ENCODE peak calls at places on chromosomes 11 and 22, in seven cellular contexts. Y is fibroblast of lung, P is endothelial cell of umbilical vein, E is HCT116, N is mammary epithelial cell, T is neural progenitor cell, V is keratinocyte. M is an unnamed sample. For H4K20me1, the result is how much of the 10 kb centered on the place peaks cover.

GRCh38 chr11:73950869-73951710 is at the start of gene DNAJB13:
- DNase-seq in Y (peak), N (peak), V (no peak), P (peak), T (peak), E (peak), M (peak)

GRCh38 chr11:62482753-62483152 is 63.9 kb downstream of the AHNAK start:
- DNase-seq in N (no peak), P (no peak), Y (no peak), T (no peak), V (no peak), E (no peak), M (no peak)

GRCh38 chr11:2002042-2002776 is 4.6 kb upstream of the H19 start:
- DNase-seq in E (no peak), T (no peak), Y (no peak), V (no peak), N (no peak), P (no peak), M (no peak)

GRCh38 chr11:119389611-119390254 is 8.2 kb upstream of the USP2 start:
- DNase-seq in N (no peak), E (no peak), T (peak), P (no peak), Y (no peak), V (no peak), M (peak)

GRCh38 chr11:1120532-1121342 is 37.0 kb upstream of the MUC5AC start:
- DNase-seq in Y (no peak), P (no peak), N (no peak), E (no peak), V (no peak), T (no peak), M (no peak)

GRCh38 chr11:44493383-44493782 is 72.1 kb upstream of the CD82 start:
- DNase-seq in T (no peak), E (no peak), N (no peak), Y (no peak), V (no peak), P (no peak), M (no peak)

GRCh38 chr22:45544588-45545170 is 42.0 kb downstream of the FBLN1 start:
- DNase-seq in V (no peak), N (peak), P (no peak), Y (peak), E (no peak), T (no peak), M (no peak)

GRCh38 chr22:46105494-46106278 is 44.6 kb upstream of the PPARA start:
- DNase-seq in P (no peak), V (no peak), E (no peak), N (peak), T (no peak), Y (peak), M (no peak)

GRCh38 chr11:2528301-2529050 is 83.7 kb downstream of the KCNQ1 start:
- DNase-seq in Y (no peak), E (no peak), N (no peak), P (no peak), T (no peak), V (no peak), M (no peak)

GRCh38 chr11:8060801-8061554 is 20.0 kb upstream of the TUB start:
- DNase-seq in N (peak), T (no peak), V (no peak), E (no peak), P (no peak), Y (peak), M (no peak)

GRCh38 chr22:40178417-40179409 is 988 bp downstream of the TNRC6B start:
- DNase-seq in E (no peak), Y (peak), N (no peak), P (peak), V (no peak), T (peak), M (peak)

GRCh38 chr11:1852885-1853284 is at the start of gene LSP1:
- DNase-seq in N (no peak), P (no peak), Y (no peak), T (no peak), E (no peak), V (no peak), M (no peak)

GRCh38 chr11:14974723-14975587 is 2.8 kb upstream of the CALCA start:
- DNase-seq in N (peak), E (peak), Y (peak), T (peak), P (peak), V (no peak), M (peak)

GRCh38 chr11:10044618-10045017 is 249.4 kb downstream of the SBF2 start:
- DNase-seq in V (no peak), N (peak), P (no peak), E (peak), Y (peak), T (peak), M (no peak)

GRCh38 chr11:71135112-71135511 is 117.3 kb downstream of the SHANK2 start:
- DNase-seq in P (no peak), V (no peak), E (no peak), T (no peak), Y (no peak), N (no peak), M (no peak)

GRCh38 chr11:22670803-22671202 is 4.4 kb downstream of the GAS2 start:
- DNase-seq in N (peak), T (no peak), P (peak), Y (no peak), E (no peak), V (no peak), M (peak)

GRCh38 chr22:25210831-25211230 is 8.6 kb upstream of the CRYBB2 start:
- DNase-seq in P (no peak), T (no peak), V (no peak), Y (no peak), N (no peak), E (no peak), M (no peak)

GRCh38 chr22:40511604-40512003 is 124.9 kb downstream of the MRTFA start:
- DNase-seq in N (no peak), V (no peak), T (no peak), Y (no peak), E (no peak), P (no peak), M (no peak)

GRCh38 chr11:112610494-112610893 is 349.8 kb upstream of the PLET1 start:
- DNase-seq in Y (no peak), V (no peak), E (no peak), P (peak), N (peak), T (no peak), M (no peak)

GRCh38 chr11:65639623-65640482 is 2.0 kb downstream of the SIPA1 start:
- DNase-seq in Y (no peak), V (no peak), P (peak), T (no peak), E (no peak), N (no peak), M (no peak)

GRCh38 chr22:25930710-25931353 is 188.8 kb downstream of the MYO18B start:
- DNase-seq in V (no peak), N (no peak), Y (no peak), P (no peak), E (no peak), T (no peak), M (no peak)

GRCh38 chr11:65786786-65787636 is at the start of gene OVOL1:
- DNase-seq in T (peak), N (peak), Y (no peak), V (no peak), E (peak), P (no peak), M (peak)

GRCh38 chr11:131987703-131988102 is 617.3 kb downstream of the NTM start:
- DNase-seq in V (no peak), T (no peak), P (no peak), Y (no peak), E (no peak), N (peak), M (peak)

GRCh38 chr11:5274340-5274739 is 4.6 kb upstream of the HBE1 start:
- DNase-seq in Y (peak), T (no peak), E (no peak), N (peak), V (no peak), P (no peak), M (no peak)

GRCh38 chr22:32204211-32204855 is 540 bp downstream of the RFPL2 start:
- DNase-seq in P (no peak), V (no peak), T (peak), Y (no peak), E (no peak), N (no peak), M (no peak)

GRCh38 chr11:45411221-45411946 is 125.2 kb upstream of the SYT13 start:
- DNase-seq in T (peak), P (no peak), N (no peak), V (no peak), Y (peak), E (no peak), M (no peak)

GRCh38 chr11:2748061-2748813 is 48.4 kb upstream of the KCNQ1OT1 start:
- DNase-seq in V (no peak), N (no peak), T (no peak), E (no peak), Y (no peak), P (no peak), M (no peak)

GRCh38 chr11:13343931-13344717 is 66.5 kb downstream of the BMAL1 start:
- DNase-seq in V (peak), P (peak), T (peak), N (peak), E (no peak), Y (peak), M (peak)

GRCh38 chr11:64306876-64307622 is 1.7 kb downstream of the ESRRA start:
- DNase-seq in E (no peak), P (no peak), Y (no peak), T (peak), N (no peak), V (no peak), M (no peak)

GRCh38 chr11:40388097-40388818 is 1071.2 kb downstream of the LRRC4C start:
- DNase-seq in T (no peak), E (no peak), P (no peak), N (no peak), Y (peak), V (no peak), M (peak)

GRCh38 chr11:83990160-83990733 is 704.1 kb upstream of the CCDC90B start:
- DNase-seq in P (no peak), E (no peak), Y (no peak), V (no peak), N (no peak), T (no peak), M (no peak)

GRCh38 chr11:67691149-67691548 is 16.7 kb upstream of the ALDH3B2 start:
- DNase-seq in P (no peak), Y (no peak), V (no peak), N (no peak), T (peak), E (no peak), M (peak)

GRCh38 chr11:74449369-74449931 is 17.9 kb downstream of the KCNE3 start:
- DNase-seq in V (peak), E (peak), P (peak), T (peak), N (peak), Y (peak), M (peak)

GRCh38 chr11:124724854-124725718 is 14.7 kb upstream of the NRGN start:
- DNase-seq in T (no peak), V (no peak), Y (no peak), P (no peak), N (no peak), E (no peak), M (no peak)

GRCh38 chr11:88535916-88536547 is 198.5 kb upstream of the CTSC start:
- DNase-seq in P (peak), E (peak), V (no peak), Y (peak), N (peak), T (no peak), M (peak)

GRCh38 chr22:46461566-46462180 is 75.7 kb downstream of the CELSR1 start:
- DNase-seq in E (no peak), T (no peak), P (no peak), Y (no peak), V (no peak), N (no peak), M (no peak)

GRCh38 chr11:70705930-70706329 is 307.6 kb downstream of the CTTN start:
- DNase-seq in Y (no peak), N (no peak), P (no peak), V (no peak), T (no peak), E (no peak), M (no peak)

GRCh38 chr22:44332946-44333345 is 20.2 kb upstream of the SHISAL1 start:
- DNase-seq in E (no peak), V (no peak), T (no peak), Y (no peak), P (no peak), N (no peak), M (no peak)

GRCh38 chr22:44330188-44330726 is 17.5 kb upstream of the SHISAL1 start:
- DNase-seq in N (no peak), V (no peak), Y (no peak), T (no peak), E (no peak), P (no peak), M (no peak)

GRCh38 chr22:44331881-44332714 is 19.3 kb upstream of the SHISAL1 start:
- DNase-seq in Y (peak), E (no peak), V (no peak), T (peak), P (no peak), N (no peak), M (peak)

GRCh38 chr22:44329179-44329796 is 16.5 kb upstream of the SHISAL1 start:
- DNase-seq in E (no peak), T (no peak), Y (no peak), V (no peak), N (no peak), P (no peak), M (peak)

DNA sequence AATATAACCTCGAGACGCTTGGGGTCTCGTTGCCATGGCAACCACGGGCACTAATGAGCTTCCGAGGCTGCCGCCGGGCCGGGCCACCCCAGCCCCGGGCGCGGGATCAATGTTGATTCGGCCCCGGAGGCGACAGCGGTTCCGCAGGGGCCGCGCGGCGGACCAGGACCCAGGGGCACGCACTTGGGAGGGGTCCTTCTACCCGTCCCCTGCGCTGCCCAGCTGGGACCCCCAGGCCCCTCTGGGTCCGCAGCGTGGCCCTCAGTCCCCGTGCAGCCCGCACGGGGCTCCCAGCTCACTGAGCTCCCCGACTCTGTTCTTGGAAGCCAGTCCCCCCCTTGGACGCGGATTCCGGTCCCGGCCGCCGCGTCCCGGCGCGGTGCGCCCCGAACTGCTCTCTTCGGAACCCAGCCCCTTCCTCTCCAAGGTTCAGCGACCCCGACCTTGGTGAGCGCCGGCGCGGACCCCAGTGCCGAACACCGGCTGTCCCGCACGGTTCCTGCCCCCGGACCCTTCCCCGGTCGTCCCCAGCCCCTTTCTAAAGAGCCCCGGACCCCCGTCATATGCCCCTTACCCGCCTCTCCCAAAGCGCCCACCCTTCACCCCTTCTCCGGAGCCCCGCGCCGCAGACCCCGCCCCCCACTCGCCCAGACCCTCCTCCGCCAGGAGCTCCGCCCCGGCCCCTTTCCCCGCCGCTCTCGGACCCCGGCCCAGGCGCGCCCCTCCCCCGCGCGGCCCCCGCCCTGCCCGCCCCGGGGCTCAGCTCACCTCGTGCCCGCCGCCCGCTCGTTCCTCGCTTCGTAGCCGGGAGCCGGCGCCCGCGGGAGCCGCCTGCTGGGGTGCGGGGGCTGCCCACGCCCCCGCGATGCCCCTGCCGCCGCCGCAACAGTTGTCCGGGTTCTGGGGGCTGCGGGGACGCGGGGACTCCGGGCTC is 18.2 kb upstream of the SHISAL1 start:
- DNase-seq in P (no peak), T (peak), V (no peak), E (no peak), Y (no peak), N (no peak), M (no peak)
- TF ChIP-seq EZH2 in P (peak), T (peak), V (peak), E (no peak), Y (peak), N (peak), M (no peak)

GRCh38 chr11:17769218-17769617 is 34.6 kb downstream of the KCNC1 start:
- DNase-seq in N (no peak), E (no peak), T (no peak), Y (no peak), V (no peak), P (no peak), M (no peak)

GRCh38 chr11:17766590-17766989 is 32.0 kb downstream of the KCNC1 start:
- DNase-seq in T (peak), N (no peak), P (no peak), E (peak), Y (no peak), V (no peak), M (no peak)

GRCh38 chr11:17768547-17768946 is 34.0 kb downstream of the KCNC1 start:
- DNase-seq in Y (no peak), E (no peak), N (no peak), T (no peak), V (no peak), P (no peak), M (no peak)

GRCh38 chr11:17767301-17767885 is 32.8 kb downstream of the KCNC1 start:
- DNase-seq in E (no peak), P (no peak), Y (no peak), V (no peak), N (no peak), T (no peak), M (no peak)

GRCh38 chr11:17767914-17768313 is 33.3 kb downstream of the KCNC1 start:
- DNase-seq in Y (no peak), N (no peak), E (no peak), V (no peak), P (no peak), T (no peak), M (no peak)
- H4K20me1 ChIP-seq in Y (under half), N (under half), E (under half), V (under half), P (under half), T (under half), M (under half)

GRCh38 chr11:18705651-18706281 is 7.2 kb downstream of the TMEM86A start:
- DNase-seq in V (no peak), N (no peak), T (no peak), Y (no peak), P (peak), E (no peak), M (no peak)
- TF ChIP-seq EZH2 in V (peak), N (peak), T (no peak), Y (no peak), P (no peak), E (no peak), M (no peak)

GRCh38 chr22:49906071-49906798 is 12.0 kb downstream of the ALG12 start:
- DNase-seq in N (no peak), Y (no peak), V (no peak), E (no peak), P (no peak), T (no peak), M (no peak)
- H4K20me1 ChIP-seq in N (under half), Y (under half), V (under half), E (under half), P (under half), T (under half), M (under half)

GRCh38 chr22:41909290-41910049 is 5.4 kb downstream of the SHISA8 start:
- DNase-seq in V (no peak), T (peak), P (no peak), E (no peak), N (no peak), Y (no peak), M (no peak)

GRCh38 chr22:41910599-41911291 is 4.1 kb downstream of the SHISA8 start:
- DNase-seq in N (no peak), E (no peak), P (no peak), Y (peak), T (peak), V (no peak), M (peak)

GRCh38 chr22:41911292-41911611 is 3.6 kb downstream of the SHISA8 start:
- DNase-seq in T (peak), P (no peak), V (no peak), N (no peak), Y (no peak), E (no peak), M (no peak)

GRCh38 chr22:41908409-41909289 is 6.2 kb downstream of the SHISA8 start:
- DNase-seq in Y (no peak), E (no peak), T (peak), P (no peak), V (no peak), N (no peak), M (no peak)

DNA sequence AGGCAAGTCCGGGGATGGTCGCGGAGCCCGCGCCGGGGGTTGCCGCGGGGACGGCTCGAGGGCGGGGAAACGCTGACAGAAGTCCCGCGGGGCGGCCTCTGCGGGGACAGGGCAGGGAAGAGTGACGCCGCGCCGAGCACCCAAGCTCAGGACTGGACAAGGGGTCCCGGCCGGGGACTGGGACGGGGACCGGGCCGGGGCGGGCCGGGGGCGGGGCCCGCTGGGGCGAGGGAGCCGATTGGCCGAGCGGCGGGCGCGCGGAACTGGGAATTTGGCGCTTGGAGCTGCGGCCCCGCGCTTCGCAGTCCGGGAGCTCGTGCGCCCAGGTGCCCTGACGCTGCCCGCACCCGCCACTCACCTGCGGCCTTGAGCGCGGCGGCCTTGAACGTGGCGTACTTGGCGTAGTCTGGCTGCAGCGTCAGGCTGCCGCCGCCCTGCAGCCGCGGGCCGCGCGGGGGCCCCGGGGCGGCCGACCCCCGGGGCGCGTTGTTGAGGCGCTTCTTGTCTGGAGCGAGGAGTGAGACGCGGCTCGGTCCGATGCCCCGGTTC is 4.8 kb downstream of the SHISA8 start:
- DNase-seq in T (peak), P (no peak), V (no peak), E (no peak), Y (no peak), N (no peak), M (no peak)
- TF ChIP-seq EZH2 in T (peak), P (peak), V (no peak), E (no peak), Y (no peak), N (no peak), M (no peak)

GRCh38 chr11:11866203-11866602 is 24.4 kb downstream of the USP47 start:
- DNase-seq in P (peak), E (no peak), N (no peak), Y (no peak), V (no peak), T (no peak), M (no peak)
- H4K20me1 ChIP-seq in P (under half), E (under half), N (under half), Y (under half), V (under half), T (under half), M (under half)